ENCODE peak calls at places on chromosomes 12 and 14, in nine cellular contexts. K is hippocampal formation; F is sigmoid colon; Y is activated T-cell treated with anti-CD3 and anti-CD28 coated beads for 24 hours; D is HuH-7.5; P is IMR-90; H is stimulated activated CD8-positive, alpha-beta memory T cell treated with anti-CD3 and anti-CD28 coated beads, Interleukin-4, amount 100 ng/mL, for 24 hours; T is activated naive CD4-positive, alpha-beta T cell; X is HEK293T. E is an unnamed sample.

GRCh38 chr12:119804011-119804641 is 73.0 kb downstream of the CIT start:
- DNase-seq in P (peak; percentile 78), K (peak; percentile 49), Y (no peak), D (peak; percentile 61), F (peak; percentile 71), T (no peak), X (peak; percentile 80), H (no peak), E (peak; percentile 88)

GRCh38 chr12:98998697-98999299 is 353.7 kb downstream of the APAF1 start:
- DNase-seq in Y (no peak), F (no peak), X (peak; percentile 48), T (no peak), H (no peak), D (peak; percentile 32), K (no peak), P (peak; percentile 38), E (peak; percentile 68)

GRCh38 chr12:90023207-90023870 is 314.7 kb upstream of the ATP2B1 start:
- DNase-seq in F (no peak), Y (no peak), X (no peak), K (no peak), P (no peak), D (no peak), T (no peak), H (no peak), E (peak; percentile 11)

GRCh38 chr12:32846053-32846452 is 50.5 kb downstream of the PKP2 start:
- DNase-seq in X (no peak), F (no peak), K (no peak), D (no peak), Y (no peak), H (no peak), P (no peak), T (no peak), E (no peak)

GRCh38 chr12:51409846-51410245 is 14.8 kb upstream of the SLC4A8 start:
- DNase-seq in H (no peak), K (no peak), D (no peak), F (no peak), X (no peak), Y (no peak), P (no peak), T (no peak), E (no peak)

GRCh38 chr12:1360812-1361211 is 233.6 kb downstream of the FBXL14 start:
- DNase-seq in Y (no peak), D (no peak), P (peak; percentile 91), T (no peak), F (no peak), H (no peak), K (no peak), X (no peak), E (peak; percentile 85)

GRCh38 chr12:89225808-89226368 is 126.4 kb downstream of the DUSP6 start:
- DNase-seq in T (no peak), K (no peak), Y (peak; percentile 20), D (no peak), X (no peak), H (no peak), F (no peak), P (peak; percentile 93), E (peak; percentile 96)

GRCh38 chr14:23206422-23207145 is 23.1 kb upstream of the SLC7A8 start:
- DNase-seq in P (no peak), H (no peak), F (no peak), Y (no peak), D (no peak), X (no peak), K (no peak), T (no peak), E (no peak)

GRCh38 chr12:47017041-47017713 is 62.2 kb upstream of the PCED1B start:
- DNase-seq in K (no peak), Y (no peak), X (no peak), P (no peak), T (no peak), F (no peak), H (no peak), D (no peak), E (no peak)

GRCh38 chr12:41230756-41231155 is 42.6 kb downstream of the PDZRN4 start:
- DNase-seq in Y (no peak), K (no peak), D (no peak), P (no peak), F (no peak), T (no peak), H (no peak), X (no peak), E (no peak)

GRCh38 chr12:106138279-106138645 is 492 bp downstream of the NUAK1 start:
- DNase-seq in F (no peak), Y (no peak), H (no peak), D (no peak), P (no peak), K (no peak), T (no peak), X (no peak), E (peak; percentile 58)

GRCh38 chr12:7868391-7868790 is 4.3 kb downstream of the SLC2A14 start:
- DNase-seq in Y (no peak), X (no peak), D (no peak), F (no peak), K (no peak), P (peak; percentile 48), H (no peak), T (no peak), E (peak; percentile 65)

E was measured in GM23248.